ENCODE peak calls at places on chromosomes 1 and 21, in four cellular contexts. One of them, this sample, is unnamed.

GRCh38 chr1:63294797-63295594 is 27.4 kb upstream of the FOXD3 start:
- DNase-seq in SJSA1: no peak
- DNase-seq in tibial artery: no peak
- DNase-seq in Karpas-422: no peak
- DNase-seq in this sample: no peak

GRCh38 chr1:211606327-211606913 is 27.5 kb upstream of the SLC30A1 start:
- DNase-seq in tibial artery: no peak
- DNase-seq in SJSA1: no peak
- DNase-seq in Karpas-422: peak; percentile 86
- DNase-seq in this sample: peak; percentile 41

GRCh38 chr1:202002447-202002846 is 7.9 kb upstream of the ELF3 start:
- DNase-seq in SJSA1: no peak
- DNase-seq in Karpas-422: no peak
- DNase-seq in tibial artery: no peak
- DNase-seq in this sample: no peak

GRCh38 chr1:17012775-17013501 is 1.2 kb upstream of the ATP13A2 start:
- DNase-seq in tibial artery: no peak
- DNase-seq in Karpas-422: no peak
- DNase-seq in SJSA1: no peak
- DNase-seq in this sample: no peak

GRCh38 chr1:53653631-53654030 is 85.3 kb downstream of the GLIS1 start:
- DNase-seq in Karpas-422: no peak
- DNase-seq in SJSA1: no peak
- DNase-seq in tibial artery: no peak
- DNase-seq in this sample: no peak

GRCh38 chr1:166036092-166036491 is 130.7 kb downstream of the FAM78B start:
- DNase-seq in tibial artery: no peak
- DNase-seq in Karpas-422: no peak
- DNase-seq in SJSA1: no peak
- DNase-seq in this sample: no peak

GRCh38 chr21:37551406-37552355 is 185.1 kb downstream of the DYRK1A start:
- DNase-seq in SJSA1: no peak
- DNase-seq in Karpas-422: no peak
- DNase-seq in tibial artery: no peak
- DNase-seq in this sample: no peak

GRCh38 chr1:43519287-43519686 is 11.4 kb upstream of the PTPRF start:
- DNase-seq in Karpas-422: no peak
- DNase-seq in SJSA1: no peak
- DNase-seq in tibial artery: no peak
- DNase-seq in this sample: no peak

GRCh38 chr1:178869114-178869697 is 1.7 kb downstream of the ANGPTL1 start:
- DNase-seq in SJSA1: no peak
- DNase-seq in tibial artery: no peak
- DNase-seq in Karpas-422: no peak
- DNase-seq in this sample: no peak

GRCh38 chr1:54335396-54336056 is 70.7 kb downstream of the SSBP3 start:
- DNase-seq in Karpas-422: no peak
- DNase-seq in SJSA1: peak; percentile 94
- DNase-seq in tibial artery: peak; percentile 78
- DNase-seq in this sample: peak; percentile 48

GRCh38 chr1:46448109-46448911 is 41.3 kb upstream of the DMBX1 start:
- DNase-seq in Karpas-422: no peak
- DNase-seq in SJSA1: no peak
- DNase-seq in tibial artery: no peak
- DNase-seq in this sample: no peak

GRCh38 chr1:235702412-235702811 is 52.8 kb upstream of the GNG4 start:
- DNase-seq in tibial artery: no peak
- DNase-seq in Karpas-422: no peak
- DNase-seq in SJSA1: no peak
- DNase-seq in this sample: no peak

DNA sequence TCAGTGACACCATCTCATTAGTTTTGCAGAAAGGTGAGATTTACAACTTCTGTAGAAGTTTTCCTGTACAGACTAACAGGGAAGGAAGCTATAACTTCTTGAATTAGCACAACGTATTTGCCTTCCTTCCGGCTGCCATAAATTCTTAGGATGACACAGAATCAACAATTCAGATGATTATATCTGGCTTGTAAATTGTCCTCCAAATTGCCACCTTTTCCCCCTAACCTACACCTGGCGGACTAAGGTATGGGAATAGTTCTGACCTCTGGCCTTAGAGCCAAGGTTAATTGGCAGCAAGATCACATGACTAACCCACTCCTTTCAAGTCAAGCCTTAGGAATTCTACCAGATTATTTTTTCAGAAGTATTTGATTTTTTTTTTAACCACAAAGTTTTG is 284.3 kb downstream of the LMO4 start:
- DNase-seq in tibial artery: no peak
- DNase-seq in SJSA1: no peak
- DNase-seq in Karpas-422: no peak
- DNase-seq in this sample: no peak
- H3K27ac ChIP-seq in tibial artery: peak overlapping the region; percentile 76
- H3K27ac ChIP-seq in SJSA1: no peak overlapping the region
- H3K27ac ChIP-seq in Karpas-422: no peak overlapping the region
- H3K27ac ChIP-seq in this sample: no peak overlapping the region

DNA sequence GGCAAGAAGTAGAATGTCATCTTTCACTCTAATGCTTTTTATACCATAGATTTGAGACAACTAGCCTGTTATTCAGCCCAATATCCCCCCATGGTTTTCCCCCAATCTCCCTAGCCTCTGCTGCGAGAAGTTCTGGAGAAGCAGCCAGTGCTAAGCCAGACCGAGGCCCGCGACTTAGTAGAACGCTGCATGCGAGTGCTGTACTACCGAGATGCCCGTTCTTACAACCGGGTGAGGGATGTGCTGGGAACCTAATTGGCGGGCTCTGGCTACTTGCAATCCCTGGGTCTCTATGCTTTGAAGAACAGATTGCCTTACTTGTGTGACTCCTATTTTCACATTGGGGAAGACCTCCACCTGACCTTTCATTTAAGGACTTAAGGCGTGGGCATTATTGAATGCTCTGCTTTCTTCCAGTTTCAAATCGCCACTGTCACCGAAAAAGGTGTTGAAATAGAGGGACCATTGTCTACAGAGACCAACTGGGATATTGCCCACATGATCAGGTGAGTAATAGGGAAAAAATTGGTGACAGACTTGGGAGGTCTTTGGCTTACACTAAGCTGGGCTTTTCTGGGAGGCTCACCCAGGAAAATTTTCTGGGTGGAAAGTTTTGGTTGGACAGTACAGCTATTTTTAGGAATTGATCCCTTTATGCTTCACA is 1.9 kb downstream of the PSMB4 start:
- DNase-seq in tibial artery: no peak
- DNase-seq in SJSA1: peak; percentile 39
- DNase-seq in Karpas-422: peak; percentile 50
- DNase-seq in this sample: no peak
- H3K27ac ChIP-seq in tibial artery: peak overlapping the region; percentile 91
- H3K27ac ChIP-seq in SJSA1: peak overlapping the region; percentile 14
- H3K27ac ChIP-seq in Karpas-422: no peak overlapping the region
- H3K27ac ChIP-seq in this sample: peak overlapping the region; percentile 97

GRCh38 chr21:34846601-34847112 is 177.9 kb downstream of the CLIC6 start:
- DNase-seq in SJSA1: peak; percentile 73
- DNase-seq in tibial artery: no peak
- DNase-seq in Karpas-422: no peak
- DNase-seq in this sample: peak; percentile 40

GRCh38 chr21:34844924-34845238 is 176.1 kb downstream of the CLIC6 start:
- DNase-seq in Karpas-422: no peak
- DNase-seq in SJSA1: no peak
- DNase-seq in tibial artery: no peak
- DNase-seq in this sample: no peak

GRCh38 chr21:34844033-34844923 is 175.5 kb downstream of the CLIC6 start:
- DNase-seq in tibial artery: peak; percentile 86
- DNase-seq in Karpas-422: no peak
- DNase-seq in SJSA1: peak; percentile 31
- DNase-seq in this sample: peak; percentile 39

GRCh38 chr21:34846214-34846575 is 177.4 kb downstream of the CLIC6 start:
- DNase-seq in SJSA1: no peak
- DNase-seq in tibial artery: no peak
- DNase-seq in Karpas-422: no peak
- DNase-seq in this sample: no peak

DNA sequence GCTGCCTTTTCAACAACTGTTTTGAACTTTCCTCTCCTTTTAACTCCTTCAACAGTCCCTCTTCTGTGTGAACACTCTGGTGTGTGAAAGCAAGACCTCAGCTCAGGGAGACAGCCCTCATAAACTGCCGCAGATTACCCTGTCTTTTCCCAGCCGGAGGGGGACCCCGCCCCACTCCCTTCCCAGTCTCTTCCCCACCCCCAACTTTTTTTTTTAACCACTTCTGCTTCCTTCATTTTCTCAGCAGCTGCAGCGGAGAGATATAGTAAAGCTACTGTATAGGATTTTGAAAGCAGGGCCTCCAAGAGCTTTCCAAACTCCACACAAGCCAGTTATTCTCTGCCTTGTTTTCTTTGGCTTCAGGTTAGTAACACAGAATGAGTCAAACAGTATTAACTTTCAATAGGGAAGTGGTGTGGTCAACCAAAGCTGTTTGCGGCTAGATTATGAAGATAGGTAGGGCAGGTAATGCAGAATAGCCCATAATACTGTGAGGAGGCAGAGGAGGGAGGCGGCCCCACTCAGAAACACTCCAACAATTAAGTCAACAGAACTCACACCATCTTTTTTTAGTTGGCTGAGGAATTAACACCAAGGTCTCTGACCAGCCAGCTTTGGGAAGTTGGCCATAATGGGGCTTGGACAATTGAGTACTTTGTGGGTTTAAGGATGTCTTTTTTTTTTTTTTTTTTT is 176.9 kb downstream of the CLIC6 start:
- DNase-seq in SJSA1: peak; percentile 71
- DNase-seq in Karpas-422: no peak
- DNase-seq in tibial artery: no peak
- DNase-seq in this sample: peak; percentile 53
- H3K27ac ChIP-seq in SJSA1: no peak overlapping the region
- H3K27ac ChIP-seq in Karpas-422: no peak overlapping the region
- H3K27ac ChIP-seq in tibial artery: peak overlapping the region; percentile 59
- H3K27ac ChIP-seq in this sample: peak overlapping the region; percentile 72

GRCh38 chr1:230169454-230170152 is 102.6 kb downstream of the GALNT2 start:
- DNase-seq in SJSA1: no peak
- DNase-seq in Karpas-422: no peak
- DNase-seq in tibial artery: no peak
- DNase-seq in this sample: no peak
- H3K27ac ChIP-seq in SJSA1: no peak overlapping the region
- H3K27ac ChIP-seq in Karpas-422: no peak overlapping the region
- H3K27ac ChIP-seq in tibial artery: peak overlapping the region; percentile 64
- H3K27ac ChIP-seq in this sample: peak overlapping the region; percentile 36

DNA sequence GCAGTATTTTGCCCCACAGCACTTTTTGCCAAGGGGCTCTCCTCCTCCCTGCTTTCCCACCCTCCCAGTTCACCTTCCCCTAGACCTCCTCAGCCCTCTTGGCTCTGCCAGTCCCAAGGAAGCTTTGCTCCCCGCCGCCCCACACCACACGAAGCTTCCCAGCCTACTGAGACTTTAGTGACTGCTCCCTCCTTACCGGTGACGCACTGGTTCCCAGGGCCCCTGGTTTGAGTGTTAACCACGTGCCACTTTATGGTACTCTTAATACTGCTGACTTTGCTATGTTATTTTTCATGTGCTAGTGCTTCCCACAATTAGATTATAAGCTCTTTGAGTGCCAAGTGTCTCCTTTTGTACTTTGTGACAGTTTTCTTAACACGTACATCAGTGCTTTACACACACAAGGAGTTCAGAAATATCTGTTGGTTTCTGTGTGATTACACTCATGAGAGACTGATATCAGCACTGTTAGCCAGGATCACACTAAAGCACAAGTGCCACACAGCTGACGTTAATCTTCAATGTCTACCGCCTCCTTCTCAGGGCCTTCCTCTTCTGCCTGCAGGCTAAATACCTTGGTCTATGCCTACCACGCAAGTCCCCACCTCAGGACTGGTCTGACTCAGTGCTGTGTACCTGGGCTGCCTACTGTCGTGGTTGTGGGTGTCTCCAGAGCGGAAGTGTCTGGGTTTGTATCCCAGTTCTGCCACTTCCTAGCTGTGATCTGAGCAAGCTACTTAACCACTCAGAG is 61.0 kb downstream of the DNTTIP2 start:
- DNase-seq in tibial artery: no peak
- DNase-seq in Karpas-422: no peak
- DNase-seq in SJSA1: no peak
- DNase-seq in this sample: no peak
- H3K27ac ChIP-seq in tibial artery: no peak overlapping the region
- H3K27ac ChIP-seq in Karpas-422: no peak overlapping the region
- H3K27ac ChIP-seq in SJSA1: no peak overlapping the region
- H3K27ac ChIP-seq in this sample: no peak overlapping the region